ENCODE peak calls at places on chromosome 9, in ten cellular contexts. M is activated effector memory CD4-positive, alpha-beta T cell treated with Interleukin-2 at 50 U/mL for 16 hours; A is PC-9; U is NCI-H1105; C is GM10248; V is right atrium auricular region; F is OCI-M1; L is activated CD4-positive, alpha-beta T cell treated with anti-CD3 and anti-CD28 coated beads, Interleukin-2, amount 50 U/mL, for 4 hours; D is lower lobe of right lung; K is SK-N-DZ. J is an unnamed sample.
A peak's percentile ranks its signal among the peaks of the same experiment; 100 is the strongest.

GRCh38 chr9:88746744-88747398 is 211.9 kb downstream of the NXNL2 start:
- DNase-seq in M (no peak), A (no peak), L (no peak), F (no peak), V (no peak), U (no peak), C (no peak), K (no peak), D (no peak), J (no peak)

GRCh38 chr9:74132986-74133385 is 364.1 kb upstream of the RORB start:
- DNase-seq in F (no peak), C (no peak), A (no peak), M (no peak), D (no peak), K (peak; percentile 5), L (no peak), U (no peak), V (no peak), J (no peak)

GRCh38 chr9:107932036-107932435 is 442.5 kb upstream of the KLF4 start:
- DNase-seq in F (no peak), L (no peak), M (no peak), A (no peak), C (no peak), V (no peak), U (no peak), D (no peak), K (no peak), J (no peak)

GRCh38 chr9:135732569-135733257 is 30.7 kb downstream of the KCNT1 start:
- DNase-seq in F (peak; percentile 80), C (no peak), U (no peak), A (no peak), L (no peak), K (no peak), V (no peak), M (no peak), D (no peak), J (no peak)

GRCh38 chr9:133905493-133905892 is 86.6 kb downstream of the VAV2 start:
- DNase-seq in L (no peak), C (no peak), F (no peak), K (no peak), M (no peak), A (no peak), V (no peak), D (no peak), U (no peak), J (no peak)

GRCh38 chr9:98766548-98766947 is 29.8 kb downstream of the ANKS6 start:
- DNase-seq in C (no peak), L (no peak), K (no peak), F (no peak), U (no peak), D (no peak), M (no peak), A (no peak), V (no peak), J (no peak)

GRCh38 chr9:16637938-16638337 is 232.5 kb downstream of the BNC2 start:
- DNase-seq in D (no peak), L (no peak), A (no peak), K (no peak), C (no peak), F (no peak), U (no peak), V (no peak), M (no peak), J (no peak)

GRCh38 chr9:38284039-38284767 is 108.3 kb upstream of the ALDH1B1 start:
- DNase-seq in F (no peak), K (peak; percentile 34), L (no peak), V (peak; percentile 49), A (no peak), C (no peak), M (no peak), U (no peak), D (no peak), J (no peak)

GRCh38 chr9:135591491-135592330 is 30.2 kb downstream of the PAEP start:
- DNase-seq in V (no peak), C (no peak), M (no peak), U (no peak), F (no peak), K (no peak), D (no peak), A (no peak), L (no peak), J (no peak)

J was measured in ascending aorta.